ENCODE peak calls at places on chromosomes 4 and X, in seven cellular contexts. P is MG63; I is frontal cortex; V is ecto neural progenitor cell; E is cerebellar nuclear complex; J is activated naive CD4-positive, alpha-beta T cell treated with anti-CD3 and anti-CD28 coated beads, Interleukin-2, amount 50 U/mL, for 16 hours; B is Peyer's patch. Z is an unnamed sample.

GRCh38 chrX:49761481-49761880 is 65.7 kb upstream of the PAGE1 start:
- DNase-seq in P (no peak), I (no peak), V (no peak), E (no peak), J (no peak), B (no peak), Z (no peak)

GRCh38 chr4:176492648-176493302 is 173.0 kb downstream of the SPCS3 start:
- DNase-seq in P (no peak), I (no peak), V (no peak), E (no peak), J (no peak), B (no peak), Z (no peak)

GRCh38 chrX:120664081-120664480 is 34.2 kb upstream of the C1GALT1C1 start:
- DNase-seq in P (no peak), I (no peak), V (no peak), E (no peak), J (no peak), B (no peak), Z (no peak)

GRCh38 chr4:15244354-15244753 is 183.5 kb upstream of the C1QTNF7 start:
- DNase-seq in P (no peak), I (no peak), V (no peak), E (no peak), J (no peak), B (no peak), Z (no peak)

GRCh38 chr4:4995103-4995761 is 24.0 kb downstream of the CYTL1 start:
- DNase-seq in P (peak), I (peak), V (peak), E (no peak), J (peak), B (peak), Z (no peak)

GRCh38 chr4:57249083-57249482 is 138.9 kb upstream of the IGFBP7 start:
- DNase-seq in P (no peak), I (no peak), V (no peak), E (no peak), J (no peak), B (no peak), Z (no peak)

GRCh38 chrX:11143931-11144678 is 33.0 kb downstream of the HCCS start:
- DNase-seq in P (peak), I (peak), V (peak), E (peak), J (peak), B (no peak), Z (no peak)

GRCh38 chr4:142959156-142959555 is 113.1 kb upstream of the INPP4B start:
- DNase-seq in P (no peak), I (no peak), V (no peak), E (no peak), J (no peak), B (no peak), Z (no peak)

GRCh38 chr4:147772459-147772969 is 40.6 kb downstream of the ARHGAP10 start:
- DNase-seq in P (peak), I (no peak), V (no peak), E (no peak), J (no peak), B (no peak), Z (no peak)

GRCh38 chr4:184413227-184414064 is 60.9 kb downstream of the IRF2 start:
- DNase-seq in P (no peak), I (no peak), V (no peak), E (no peak), J (no peak), B (no peak), Z (no peak)

GRCh38 chr4:156193800-156194199 is 240.1 kb upstream of the CTSO start:
- DNase-seq in P (no peak), I (no peak), V (no peak), E (no peak), J (no peak), B (no peak), Z (no peak)

GRCh38 chr4:156764145-156764544 is 207.5 kb downstream of the PDGFC start:
- DNase-seq in P (no peak), I (no peak), V (no peak), E (no peak), J (no peak), B (no peak), Z (no peak)

GRCh38 chrX:115147220-115147619 is 42.0 kb upstream of the RBMXL3 start:
- DNase-seq in P (no peak), I (no peak), V (no peak), E (no peak), J (no peak), B (no peak), Z (no peak)

GRCh38 chr4:70759627-70760026 is 37.9 kb downstream of the RUFY3 start:
- DNase-seq in P (no peak), I (no peak), V (no peak), E (no peak), J (no peak), B (no peak), Z (no peak)

GRCh38 chrX:13014111-13015094 is 30.0 kb downstream of the FAM9C start:
- DNase-seq in P (no peak), I (no peak), V (no peak), E (no peak), J (no peak), B (no peak), Z (no peak)

Z was measured in NCI-H1436 treated with DMSO at 0.1 percent for 48 hours.